ENCODE peak calls at places on chromosomes 13 and 19, in eight cellular contexts. W is tibial nerve; L is CD4-positive, alpha-beta T cell; E is small intestine; Y is CD8-positive, alpha-beta T cell; N is CD4-positive, alpha-beta memory T cell; A is neuronal stem cell; G is neural progenitor cell. V is an unnamed sample.

GRCh38 chr13:32233062-32233461 is 82.1 kb downstream of the ZAR1L start:
- DNase-seq in W (no peak), L (no peak), E (no peak), Y (no peak), N (no peak), A (no peak), G (no peak), V (no peak)

GRCh38 chr13:36030670-36031331 is 100.4 kb downstream of the DCLK1 start:
- DNase-seq in W (no peak), L (no peak), E (no peak), Y (no peak), N (no peak), A (no peak), G (peak), V (no peak)

GRCh38 chr19:32311371-32311770 is 34.0 kb upstream of the ZNF507 start:
- DNase-seq in W (no peak), L (no peak), E (no peak), Y (no peak), N (no peak), A (no peak), G (no peak), V (no peak)

GRCh38 chr13:62524498-62524897 is 1108.8 kb upstream of the PCDH20 start:
- DNase-seq in W (no peak), L (no peak), E (no peak), Y (no peak), N (no peak), A (no peak), G (peak), V (no peak)

GRCh38 chr19:46571495-46571894 is 29.6 kb upstream of the CALM3 start:
- DNase-seq in W (no peak), L (no peak), E (peak), Y (no peak), N (no peak), A (no peak), G (peak), V (no peak)

GRCh38 chr13:98203641-98204326 is 26.7 kb upstream of the RNF113B start:
- DNase-seq in W (no peak), L (no peak), E (no peak), Y (no peak), N (no peak), A (no peak), G (no peak), V (no peak)

GRCh38 chr13:76991432-76991795 is 467 bp upstream of the CLN5 start:
- DNase-seq in W (no peak), L (peak), E (peak), Y (peak), N (peak), A (peak), G (peak), V (peak)

GRCh38 chr13:47897411-47898050 is 103.5 kb downstream of the SUCLA2 start:
- DNase-seq in W (no peak), L (no peak), E (peak), Y (no peak), N (no peak), A (no peak), G (no peak), V (no peak)

GRCh38 chr13:25037057-25037813 is 58.7 kb upstream of the PABPC3 start:
- DNase-seq in W (peak), L (no peak), E (peak), Y (peak), N (peak), A (peak), G (peak), V (peak)

GRCh38 chr19:12052057-12052570 is 647 bp downstream of the ZNF878 start:
- DNase-seq in W (no peak), L (no peak), E (peak), Y (no peak), N (no peak), A (no peak), G (no peak), V (no peak)

GRCh38 chr19:15532779-15533521 is 24.6 kb downstream of the CYP4F22 start:
- DNase-seq in W (no peak), L (no peak), E (no peak), Y (no peak), N (no peak), A (no peak), G (no peak), V (no peak)

GRCh38 chr19:5321851-5322681 is 18.5 kb downstream of the PTPRS start:
- DNase-seq in W (no peak), L (no peak), E (no peak), Y (peak), N (no peak), A (no peak), G (peak), V (no peak)

GRCh38 chr13:114226088-114226487 is 8.6 kb upstream of the CDC16 start:
- DNase-seq in W (no peak), L (no peak), E (no peak), Y (peak), N (peak), A (no peak), G (no peak), V (no peak)

GRCh38 chr13:25466880-25467279 is 95.1 kb downstream of the ATP8A2 start:
- DNase-seq in W (no peak), L (no peak), E (no peak), Y (no peak), N (no peak), A (no peak), G (no peak), V (no peak)

GRCh38 chr13:72004975-72005374 is 138.0 kb upstream of the DACH1 start:
- DNase-seq in W (peak), L (no peak), E (no peak), Y (no peak), N (no peak), A (peak), G (peak), V (no peak)

GRCh38 chr19:533485-534058 is 2.0 kb downstream of the CDC34 start:
- DNase-seq in W (no peak), L (no peak), E (no peak), Y (no peak), N (no peak), A (no peak), G (no peak), V (no peak)

GRCh38 chr19:531753-532571 is at the start of gene CDC34:
- DNase-seq in W (no peak), L (no peak), E (no peak), Y (no peak), N (no peak), A (no peak), G (peak), V (no peak)

GRCh38 chr19:531009-531752 is 379 bp upstream of the CDC34 start:
- DNase-seq in W (peak), L (peak), E (peak), Y (peak), N (peak), A (peak), G (peak), V (peak)

GRCh38 chr19:534088-534487 is 2.5 kb downstream of the CDC34 start:
- DNase-seq in W (no peak), L (no peak), E (no peak), Y (no peak), N (no peak), A (no peak), G (no peak), V (no peak)

GRCh38 chr19:532578-533484 is 1.3 kb downstream of the CDC34 start:
- DNase-seq in W (peak), L (peak), E (peak), Y (peak), N (peak), A (no peak), G (peak), V (peak)
- H3K27ac ChIP-seq in W (peak), L (peak), E (peak), Y (peak), N (peak), A (peak), G (peak), V (peak)

GRCh38 chr19:54905908-54906511 is at the start of gene NCR1:
- DNase-seq in W (no peak), L (no peak), E (no peak), Y (peak), N (no peak), A (no peak), G (no peak), V (no peak)
- H3K27ac ChIP-seq in W (no peak), L (peak), E (no peak), Y (peak), N (no peak), A (no peak), G (no peak), V (no peak)

GRCh38 chr19:625257-625656 is 8.1 kb downstream of the POLRMT start:
- DNase-seq in W (no peak), L (no peak), E (no peak), Y (no peak), N (no peak), A (no peak), G (no peak), V (no peak)
- H3K27ac ChIP-seq in W (no peak), L (no peak), E (no peak), Y (no peak), N (no peak), A (no peak), G (no peak), V (peak)

GRCh38 chr19:3699741-3700241 is 477 bp downstream of the PIP5K1C start:
- DNase-seq in W (no peak), L (no peak), E (no peak), Y (no peak), N (no peak), A (no peak), G (no peak), V (no peak)

GRCh38 chr19:3697094-3697493 is 3.2 kb downstream of the PIP5K1C start:
- DNase-seq in W (no peak), L (no peak), E (no peak), Y (no peak), N (no peak), A (no peak), G (no peak), V (no peak)

GRCh38 chr19:3697671-3698385 is 2.4 kb downstream of the PIP5K1C start:
- DNase-seq in W (no peak), L (no peak), E (no peak), Y (no peak), N (no peak), A (no peak), G (no peak), V (no peak)

GRCh38 chr19:3699071-3699740 is 1.1 kb downstream of the PIP5K1C start:
- DNase-seq in W (peak), L (no peak), E (peak), Y (no peak), N (no peak), A (no peak), G (peak), V (no peak)

DNA sequence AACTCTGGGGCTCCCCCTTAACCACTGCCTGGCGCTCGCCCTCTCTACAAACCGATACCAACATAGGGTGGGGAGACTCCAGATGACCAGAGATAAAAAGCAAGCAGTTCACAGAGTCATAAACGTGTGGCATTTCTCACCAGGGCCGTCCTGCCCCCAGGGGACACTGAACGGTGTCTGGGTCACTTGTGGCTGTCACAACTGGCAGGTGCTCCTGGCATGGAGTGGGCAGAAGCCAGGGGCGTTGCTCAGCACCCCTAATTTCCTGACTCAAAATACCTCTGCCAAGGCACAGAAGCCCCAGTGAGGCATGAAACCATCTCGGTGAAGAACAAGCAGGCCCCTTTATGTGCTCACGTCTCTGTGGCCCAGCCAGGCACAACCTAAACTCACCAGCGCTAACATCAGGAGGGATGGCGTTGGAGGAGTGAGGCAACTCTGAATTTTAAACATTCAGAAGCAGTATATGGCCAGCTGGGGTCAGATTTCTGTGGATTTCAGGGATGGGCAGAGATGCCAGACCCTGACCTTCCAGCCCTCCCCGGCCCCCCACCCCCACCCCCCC is 1.8 kb downstream of the PIP5K1C start:
- DNase-seq in W (no peak), L (no peak), E (no peak), Y (no peak), N (no peak), A (no peak), G (no peak), V (no peak)
- H3K27ac ChIP-seq in W (peak), L (no peak), E (no peak), Y (no peak), N (no peak), A (no peak), G (no peak), V (peak)

V was measured in caudate nucleus.